ENCODE peak calls at places on chromosome 6, in six cellular contexts. S is tibial artery, U is amygdala, A is AG09309, P is NCI-H1105, Z is neural crest cell. H is an unnamed sample.

GRCh38 chr6:54802775-54803631 is 43.6 kb upstream of the FAM83B start:
- DNase-seq in S (no peak), A (peak; percentile 18), Z (no peak), U (no peak), P (no peak), H (no peak)

GRCh38 chr6:12603711-12604049 is 112.9 kb upstream of the PHACTR1 start:
- DNase-seq in S (no peak), Z (no peak), U (no peak), P (no peak), A (no peak), H (no peak)

GRCh38 chr6:158230967-158231550 is 62.9 kb downstream of the GTF2H5 start:
- DNase-seq in S (no peak), A (no peak), P (no peak), Z (no peak), U (no peak), H (no peak)

GRCh38 chr6:143616741-143617140 is 61.0 kb upstream of the PHACTR2 start:
- DNase-seq in U (no peak), Z (no peak), P (no peak), S (no peak), A (no peak), H (no peak)

GRCh38 chr6:170144952-170145587 is 145.8 kb downstream of the DLL1 start:
- DNase-seq in A (no peak), S (no peak), U (no peak), Z (no peak), P (no peak), H (no peak)

GRCh38 chr6:3724451-3725144 is 26.9 kb downstream of the PXDC1 start:
- DNase-seq in A (no peak), Z (no peak), P (no peak), U (no peak), S (peak; percentile 48), H (no peak)

GRCh38 chr6:160137989-160138835 is 16.6 kb downstream of the SLC22A1 start:
- DNase-seq in Z (peak; percentile 57), S (peak; percentile 44), P (peak; percentile 54), A (peak; percentile 49), U (no peak), H (peak; percentile 19)

GRCh38 chr6:116369540-116370327 is 1.0 kb upstream of the DSE start:
- DNase-seq in A (no peak), S (no peak), Z (no peak), P (no peak), U (no peak), H (no peak)

GRCh38 chr6:45710304-45710821 is 305.3 kb downstream of the CLIC5 start:
- DNase-seq in S (no peak), Z (no peak), U (no peak), P (no peak), A (no peak), H (no peak)

GRCh38 chr6:31874836-31875572 is 3.8 kb downstream of the SLC44A4 start:
- DNase-seq in S (no peak), P (no peak), U (no peak), Z (no peak), A (no peak), H (no peak)

GRCh38 chr6:2103644-2104523 is 141.5 kb downstream of the GMDS start:
- DNase-seq in S (peak; percentile 39), A (peak; percentile 23), P (peak; percentile 30), Z (no peak), U (no peak), H (no peak)